ENCODE peak calls at places on chromosomes 1 and 21, in five cellular contexts. U is gastrocnemius medialis, P is prostate gland, L is tibial nerve, A is stomach. J is an unnamed sample.

GRCh38 chr1:14304381-14304865 is 294.1 kb upstream of the KAZN start:
- DNase-seq in U (peak; percentile 33), P (no peak), L (no peak), A (no peak), J (peak; percentile 42)

GRCh38 chr1:71276466-71276865 is 195.6 kb upstream of the ZRANB2 start:
- DNase-seq in U (no peak), P (no peak), L (no peak), A (no peak), J (no peak)

GRCh38 chr1:95043141-95043980 is 29.4 kb downstream of the ALG14 start:
- DNase-seq in U (peak; percentile 74), P (peak; percentile 89), L (peak; percentile 86), A (peak; percentile 89), J (peak; percentile 85)

GRCh38 chr1:228530951-228531731 is 44.0 kb downstream of the RNF187 start:
- DNase-seq in U (no peak), P (no peak), L (no peak), A (no peak), J (no peak)

GRCh38 chr1:3304255-3304654 is 150.2 kb upstream of the ARHGEF16 start:
- DNase-seq in U (no peak), P (no peak), L (no peak), A (no peak), J (no peak)

GRCh38 chr1:168833352-168833751 is 104.3 kb upstream of the DPT start:
- DNase-seq in U (no peak), P (no peak), L (no peak), A (no peak), J (no peak)

GRCh38 chr1:212513586-212513985 is 80.9 kb downstream of the NENF start:
- DNase-seq in U (no peak), P (no peak), L (no peak), A (no peak), J (no peak)

GRCh38 chr1:174535207-174535606 is 87.4 kb downstream of the GPR52 start:
- DNase-seq in U (no peak), P (no peak), L (no peak), A (no peak), J (no peak)

GRCh38 chr1:17675681-17676243 is 79.4 kb upstream of the ACTL8 start:
- DNase-seq in U (no peak), P (no peak), L (no peak), A (no peak), J (no peak)

GRCh38 chr1:223136086-223136485 is 7.0 kb downstream of the TLR5 start:
- DNase-seq in U (no peak), P (no peak), L (no peak), A (no peak), J (no peak)

GRCh38 chr1:203797948-203798347 is 2.5 kb downstream of the ZBED6 start:
- DNase-seq in U (peak; percentile 35), P (no peak), L (no peak), A (no peak), J (peak; percentile 15)

GRCh38 chr1:152110365-152110859 is 4.8 kb downstream of the TCHH start:
- DNase-seq in U (no peak), P (peak; percentile 12), L (no peak), A (no peak), J (no peak)

GRCh38 chr1:11611928-11612327 is 42.3 kb downstream of the FBXO2 start:
- DNase-seq in U (no peak), P (no peak), L (no peak), A (no peak), J (no peak)

GRCh38 chr1:119728007-119728406 is 16.3 kb downstream of the PHGDH start:
- DNase-seq in U (no peak), P (no peak), L (no peak), A (no peak), J (no peak)

GRCh38 chr1:156814571-156815260 is 1.9 kb downstream of the SH2D2A start:
- DNase-seq in U (no peak), P (no peak), L (no peak), A (no peak), J (no peak)

GRCh38 chr1:89022167-89022959 is at the start of gene GBP3:
- DNase-seq in U (no peak), P (no peak), L (no peak), A (no peak), J (no peak)

GRCh38 chr21:28489197-28489596 is 503.5 kb downstream of the LTN1 start:
- DNase-seq in U (no peak), P (no peak), L (no peak), A (no peak), J (no peak)

GRCh38 chr1:230500063-230500462 is 73.9 kb upstream of the PGBD5 start:
- DNase-seq in U (no peak), P (no peak), L (no peak), A (no peak), J (no peak)

GRCh38 chr1:65146908-65147423 is 1.0 kb upstream of the AK4 start:
- DNase-seq in U (no peak), P (no peak), L (no peak), A (no peak), J (no peak)

GRCh38 chr1:64059556-64059955 is 143.9 kb upstream of the UBE2U start:
- DNase-seq in U (no peak), P (no peak), L (no peak), A (no peak), J (no peak)

GRCh38 chr1:156165083-156165482 is 11.7 kb downstream of the SEMA4A start:
- DNase-seq in U (no peak), P (no peak), L (no peak), A (no peak), J (no peak)

GRCh38 chr1:200409761-200410565 is at the start of gene ZNF281:
- DNase-seq in U (peak; percentile 92), P (peak; percentile 90), L (peak; percentile 74), A (peak; percentile 96), J (peak; percentile 95)
- TF ChIP-seq POLR2A in U (peak; percentile 80), P (peak; percentile 66), L (peak; percentile 50), A (no peak), J (peak; percentile 72)

GRCh38 chr1:241270016-241270415 is 87.0 kb downstream of the RGS7 start:
- DNase-seq in U (no peak), P (no peak), L (no peak), A (no peak), J (no peak)
- TF ChIP-seq POLR2A in U (no peak), P (no peak), L (no peak), A (no peak), J (no peak)

GRCh38 chr1:23557471-23558124 is 1.7 kb downstream of the ID3 start:
- DNase-seq in U (no peak), P (no peak), L (no peak), A (no peak), J (no peak)

GRCh38 chr1:23558140-23558871 is 995 bp downstream of the ID3 start:
- DNase-seq in U (peak; percentile 57), P (peak; percentile 52), L (peak; percentile 30), A (peak; percentile 73), J (peak; percentile 82)

GRCh38 chr1:23558872-23559135 is 497 bp downstream of the ID3 start:
- DNase-seq in U (no peak), P (no peak), L (no peak), A (no peak), J (no peak)

GRCh38 chr1:23559985-23560755 is 869 bp upstream of the ID3 start:
- DNase-seq in U (no peak), P (no peak), L (no peak), A (no peak), J (no peak)

DNA sequence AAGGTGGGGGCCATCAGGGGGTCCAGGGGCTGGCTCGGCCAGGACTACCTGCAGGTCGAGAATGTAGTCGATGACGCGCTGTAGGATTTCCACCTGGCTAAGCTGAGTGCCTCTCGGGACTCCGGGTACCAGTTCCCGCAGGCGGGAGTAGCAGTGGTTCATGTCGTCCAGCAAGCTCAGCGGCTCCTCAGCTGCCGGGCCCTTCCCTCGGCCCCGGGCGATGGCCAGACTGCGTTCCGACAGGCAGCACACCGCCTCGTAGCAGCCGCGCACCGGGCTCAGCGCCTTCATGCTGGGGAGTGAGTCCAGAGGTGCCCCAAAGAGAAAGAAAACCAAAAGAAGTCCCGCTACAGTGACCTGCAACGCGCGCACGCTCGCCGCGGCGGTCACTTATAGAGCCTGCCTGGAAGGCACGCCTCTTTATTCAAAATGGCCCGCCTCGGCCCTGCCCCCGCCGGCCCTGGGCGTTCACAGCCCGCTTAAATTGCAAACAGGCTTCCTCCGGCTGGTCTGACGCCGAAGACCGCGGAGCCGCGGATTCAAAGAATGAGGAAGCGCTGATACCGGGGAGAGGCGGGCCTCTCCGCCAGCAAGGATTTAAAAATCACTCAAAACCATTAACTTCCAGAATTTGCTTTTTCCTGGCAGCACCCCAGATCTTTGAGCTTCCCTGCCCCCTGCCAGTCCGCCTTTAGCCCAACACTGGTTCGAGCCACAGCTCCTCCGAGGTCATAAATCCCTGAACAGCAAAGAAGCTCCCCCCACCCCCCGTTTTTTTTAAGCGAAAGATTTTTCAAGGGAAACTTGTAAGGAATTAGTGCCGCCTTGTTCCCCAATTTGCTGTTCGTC is at the start of gene ID3:
- DNase-seq in U (peak; percentile 96), P (peak; percentile 98), L (peak; percentile 97), A (peak; percentile 98), J (peak; percentile 98)
- TF ChIP-seq POLR2A in U (peak; percentile 94), P (peak; percentile 99), L (peak; percentile 99), A (peak; percentile 91), J (peak; percentile 96)

DNA sequence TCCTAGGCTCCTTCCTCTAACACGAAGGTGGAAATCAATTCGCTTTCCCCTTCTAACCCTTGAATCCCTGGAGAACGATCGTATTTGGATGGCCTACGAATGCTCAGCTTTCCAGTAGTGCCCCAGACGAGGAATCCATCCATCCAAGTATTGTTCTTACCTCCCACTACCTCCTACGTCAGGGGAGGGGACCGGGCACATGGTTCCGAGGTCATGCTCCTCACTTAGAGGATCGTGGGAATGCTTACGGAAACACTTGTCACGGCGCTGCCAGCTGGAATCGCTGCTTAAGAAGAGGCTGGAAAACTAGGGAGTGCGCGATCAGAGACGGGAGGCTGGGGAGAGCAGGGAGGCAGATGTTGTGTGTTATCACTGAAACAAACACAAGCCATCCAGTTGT is 47.4 kb downstream of the CAPZB start:
- DNase-seq in U (peak; percentile 62), P (no peak), L (peak; percentile 69), A (peak; percentile 37), J (no peak)
- TF ChIP-seq POLR2A in U (no peak), P (no peak), L (peak; percentile 33), A (no peak), J (no peak)

DNA sequence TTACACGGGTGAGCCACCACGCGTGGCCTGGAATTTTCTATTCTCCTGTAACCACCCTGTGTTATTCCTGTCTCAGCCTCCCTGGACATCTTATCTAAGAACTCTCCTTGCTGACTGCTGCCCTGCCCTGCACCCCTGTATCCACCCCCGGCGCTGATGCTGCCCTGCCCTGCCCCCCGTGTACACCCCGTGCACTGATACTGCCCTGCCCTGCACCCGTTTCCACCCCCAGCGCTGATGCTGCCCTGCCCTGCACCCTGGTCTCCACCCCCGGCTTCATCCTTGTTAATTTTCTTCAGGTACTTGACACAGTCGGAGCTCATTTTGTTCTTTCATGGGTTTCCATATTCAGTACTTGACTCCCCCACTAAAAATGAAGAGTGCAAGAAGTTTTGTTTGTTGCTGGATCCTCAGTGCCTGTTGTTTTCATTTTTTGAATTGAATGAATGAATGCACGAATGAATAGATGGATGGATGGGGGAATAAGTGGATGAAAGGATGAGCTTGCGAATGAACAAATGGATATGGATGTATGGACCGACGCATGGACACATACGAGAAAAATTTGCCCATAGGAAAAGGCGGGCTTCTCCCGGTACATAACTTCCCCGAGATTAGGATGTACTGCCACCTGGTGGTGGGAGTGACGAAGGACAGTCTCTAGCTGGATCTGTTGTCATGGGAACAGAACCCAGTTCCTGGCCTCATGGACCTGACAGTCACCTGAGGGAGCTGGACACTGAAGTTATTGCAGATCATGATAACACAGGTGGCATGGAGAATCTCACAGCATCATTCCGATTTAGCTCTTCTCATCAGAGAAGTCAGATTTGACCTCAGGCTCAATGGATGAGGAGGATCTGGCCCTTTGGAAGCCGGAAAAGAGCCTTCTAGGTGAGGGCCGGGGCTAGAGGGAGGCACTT is 14.9 kb downstream of the AADACL4 start:
- DNase-seq in U (peak; percentile 68), P (peak; percentile 70), L (peak; percentile 66), A (peak; percentile 82), J (peak; percentile 69)
- TF ChIP-seq POLR2A in U (no peak), P (no peak), L (no peak), A (no peak), J (no peak)

GRCh38 chr1:40185951-40186864 is 25.0 kb downstream of the RLF start:
- DNase-seq in U (no peak), P (no peak), L (no peak), A (no peak), J (no peak)
- TF ChIP-seq POLR2A in U (no peak), P (no peak), L (no peak), A (no peak), J (no peak)